ENCODE peak calls at places on chromosome 3, in six cellular contexts. V is C1 segment of cervical spinal cord, L is AG08396, C is NCI-H2171, F is fibroblast of the conjunctiva, P is epithelial cell of esophagus. G is an unnamed sample.

GRCh38 chr3:193590088-193590856 is 2.7 kb upstream of the OPA1 start:
- DNase-seq in V (no peak), F (peak), P (peak), L (peak), C (no peak), G (no peak)

GRCh38 chr3:174441588-174442316 is 417.4 kb upstream of the NAALADL2 start:
- DNase-seq in P (peak), C (peak), F (peak), V (no peak), L (no peak), G (no peak)

GRCh38 chr3:45035441-45036301 is 9.6 kb downstream of the CLEC3B start:
- DNase-seq in P (peak), F (no peak), V (no peak), L (peak), C (no peak), G (no peak)

GRCh38 chr3:187773963-187774789 is 28.9 kb upstream of the BCL6 start:
- DNase-seq in P (peak), V (no peak), L (no peak), C (no peak), F (no peak), G (no peak)

GRCh38 chr3:10601857-10602230 is 96.5 kb upstream of the ATP2B2 start:
- DNase-seq in P (no peak), L (no peak), V (no peak), C (no peak), F (no peak), G (no peak)

GRCh38 chr3:126481808-126482502 is 6.3 kb upstream of the ZXDC start:
- DNase-seq in F (no peak), V (no peak), P (no peak), L (peak), C (no peak), G (no peak)

GRCh38 chr3:32500880-32501784 is 1.5 kb downstream of the CMTM6 start:
- DNase-seq in V (no peak), L (no peak), P (no peak), F (no peak), C (no peak), G (no peak)

GRCh38 chr3:66004244-66004643 is 34.5 kb downstream of the MAGI1 start:
- DNase-seq in C (no peak), L (no peak), F (no peak), V (no peak), P (no peak), G (no peak)

GRCh38 chr3:127328391-127328790 is 40.5 kb upstream of the PRR20G start:
- DNase-seq in P (no peak), C (no peak), L (no peak), F (no peak), V (no peak), G (no peak)

GRCh38 chr3:4721511-4721911 is 228.4 kb downstream of the ITPR1 start:
- DNase-seq in P (no peak), L (peak), C (no peak), V (no peak), F (no peak), G (no peak)

GRCh38 chr3:146086211-146086610 is 74.8 kb downstream of the PLOD2 start:
- DNase-seq in L (no peak), F (no peak), V (no peak), C (no peak), P (no peak), G (no peak)

GRCh38 chr3:188026191-188026968 is 127.6 kb upstream of the LPP start:
- DNase-seq in F (no peak), V (no peak), L (no peak), C (no peak), P (peak), G (no peak)

GRCh38 chr3:18351823-18352744 is 73.1 kb downstream of the SATB1 start:
- DNase-seq in V (no peak), C (no peak), F (no peak), P (no peak), L (no peak), G (no peak)

GRCh38 chr3:100260081-100260684 is 609 bp upstream of the TBC1D23 start:
- DNase-seq in C (no peak), F (peak), L (peak), V (peak), P (peak), G (no peak)

GRCh38 chr3:111336511-111336910 is 205.5 kb upstream of the CD96 start:
- DNase-seq in V (no peak), P (no peak), F (no peak), C (no peak), L (no peak), G (no peak)

GRCh38 chr3:33092496-33093254 is 4.3 kb downstream of the GLB1 start:
- DNase-seq in V (no peak), F (no peak), C (no peak), L (no peak), P (peak), G (no peak)

GRCh38 chr3:42686832-42687650 is 1.7 kb downstream of the KLHL40 start:
- DNase-seq in V (no peak), P (no peak), C (no peak), F (no peak), L (no peak), G (no peak)

GRCh38 chr3:65927576-65927975 is 111.1 kb downstream of the MAGI1 start:
- DNase-seq in V (no peak), C (no peak), F (no peak), P (peak), L (peak), G (no peak)

GRCh38 chr3:57268416-57268815 is 24.1 kb downstream of the ASB14 start:
- DNase-seq in V (no peak), P (no peak), F (no peak), C (no peak), L (no peak), G (no peak)

GRCh38 chr3:152352559-152352958 is 83.8 kb downstream of the MBNL1 start:
- DNase-seq in P (no peak), V (no peak), L (no peak), F (no peak), C (no peak), G (no peak)

GRCh38 chr3:126451511-126451910 is 24.2 kb downstream of the ZXDC start:
- DNase-seq in L (no peak), C (no peak), F (no peak), V (no peak), P (no peak), G (no peak)

GRCh38 chr3:63230146-63230545 is 48.0 kb upstream of the SYNPR start:
- DNase-seq in C (no peak), L (no peak), P (no peak), F (no peak), V (no peak), G (no peak)

GRCh38 chr3:52890735-52891134 is 6.6 kb downstream of the STIMATE start:
- DNase-seq in V (no peak), P (peak), F (no peak), L (no peak), C (no peak), G (no peak)

GRCh38 chr3:151800449-151800848 is 13.5 kb upstream of the AADAC start:
- DNase-seq in L (no peak), F (no peak), V (no peak), P (no peak), C (no peak), G (no peak)

G was measured in nucleus accumbens.